ENCODE peak calls at places on chromosomes 16 and 17, in eight cellular contexts. One of them, this sample, is unnamed.

GRCh38 chr16:85206472-85207356 is 94.4 kb upstream of the CIBAR2 start:
- DNase-seq in B cell: no peak
- DNase-seq in neural progenitor cell: peak
- DNase-seq in stromal cell of bone marrow: no peak
- DNase-seq in aorta: peak
- DNase-seq in activated CD8-positive, alpha-beta memory T cell treated with anti-CD3 and anti-CD28 coated beads for 4 hours: no peak
- DNase-seq in frontal cortex: peak
- DNase-seq in ELF-1: peak
- DNase-seq in this sample: no peak

GRCh38 chr16:29920690-29921371 is 5.2 kb downstream of the KCTD13 start:
- DNase-seq in B cell: no peak
- DNase-seq in neural progenitor cell: no peak
- DNase-seq in stromal cell of bone marrow: no peak
- DNase-seq in aorta: no peak
- DNase-seq in activated CD8-positive, alpha-beta memory T cell treated with anti-CD3 and anti-CD28 coated beads for 4 hours: no peak
- DNase-seq in frontal cortex: no peak
- DNase-seq in ELF-1: no peak
- DNase-seq in this sample: no peak

GRCh38 chr16:28572659-28573510 is 19.2 kb downstream of the SGF29 start:
- DNase-seq in B cell: no peak
- DNase-seq in neural progenitor cell: peak
- DNase-seq in stromal cell of bone marrow: no peak
- DNase-seq in aorta: no peak
- DNase-seq in activated CD8-positive, alpha-beta memory T cell treated with anti-CD3 and anti-CD28 coated beads for 4 hours: no peak
- DNase-seq in frontal cortex: no peak
- DNase-seq in ELF-1: peak
- DNase-seq in this sample: no peak

GRCh38 chr16:69500496-69500895 is 65.3 kb upstream of the NFAT5 start:
- DNase-seq in B cell: no peak
- DNase-seq in neural progenitor cell: no peak
- DNase-seq in stromal cell of bone marrow: no peak
- DNase-seq in aorta: no peak
- DNase-seq in activated CD8-positive, alpha-beta memory T cell treated with anti-CD3 and anti-CD28 coated beads for 4 hours: no peak
- DNase-seq in frontal cortex: no peak
- DNase-seq in ELF-1: no peak
- DNase-seq in this sample: no peak

GRCh38 chr16:4800290-4801041 is 2.0 kb downstream of the ROGDI start:
- DNase-seq in B cell: peak
- DNase-seq in neural progenitor cell: no peak
- DNase-seq in stromal cell of bone marrow: no peak
- DNase-seq in aorta: no peak
- DNase-seq in activated CD8-positive, alpha-beta memory T cell treated with anti-CD3 and anti-CD28 coated beads for 4 hours: no peak
- DNase-seq in frontal cortex: peak
- DNase-seq in ELF-1: peak
- DNase-seq in this sample: no peak

GRCh38 chr17:52201764-52202571 is 43.5 kb upstream of the CA10 start:
- DNase-seq in B cell: no peak
- DNase-seq in neural progenitor cell: peak
- DNase-seq in stromal cell of bone marrow: no peak
- DNase-seq in aorta: no peak
- DNase-seq in activated CD8-positive, alpha-beta memory T cell treated with anti-CD3 and anti-CD28 coated beads for 4 hours: no peak
- DNase-seq in frontal cortex: no peak
- DNase-seq in ELF-1: no peak
- DNase-seq in this sample: no peak

GRCh38 chr16:57479422-57480126 is 6.7 kb downstream of the DOK4 start:
- DNase-seq in B cell: no peak
- DNase-seq in neural progenitor cell: peak
- DNase-seq in stromal cell of bone marrow: peak
- DNase-seq in aorta: peak
- DNase-seq in activated CD8-positive, alpha-beta memory T cell treated with anti-CD3 and anti-CD28 coated beads for 4 hours: no peak
- DNase-seq in frontal cortex: peak
- DNase-seq in ELF-1: peak
- DNase-seq in this sample: peak

GRCh38 chr17:76868669-76869208 is 535 bp downstream of the MGAT5B start:
- DNase-seq in B cell: no peak
- DNase-seq in neural progenitor cell: peak
- DNase-seq in stromal cell of bone marrow: no peak
- DNase-seq in aorta: no peak
- DNase-seq in activated CD8-positive, alpha-beta memory T cell treated with anti-CD3 and anti-CD28 coated beads for 4 hours: no peak
- DNase-seq in frontal cortex: no peak
- DNase-seq in ELF-1: peak
- DNase-seq in this sample: no peak

GRCh38 chr16:2288701-2289100 is 20.8 kb upstream of the RNPS1 start:
- DNase-seq in B cell: no peak
- DNase-seq in neural progenitor cell: no peak
- DNase-seq in stromal cell of bone marrow: no peak
- DNase-seq in aorta: no peak
- DNase-seq in activated CD8-positive, alpha-beta memory T cell treated with anti-CD3 and anti-CD28 coated beads for 4 hours: no peak
- DNase-seq in frontal cortex: no peak
- DNase-seq in ELF-1: no peak
- DNase-seq in this sample: no peak

GRCh38 chr16:46712911-46713310 is 23.5 kb downstream of the ORC6 start:
- DNase-seq in B cell: peak
- DNase-seq in neural progenitor cell: no peak
- DNase-seq in stromal cell of bone marrow: no peak
- DNase-seq in aorta: no peak
- DNase-seq in activated CD8-positive, alpha-beta memory T cell treated with anti-CD3 and anti-CD28 coated beads for 4 hours: no peak
- DNase-seq in frontal cortex: no peak
- DNase-seq in ELF-1: no peak
- DNase-seq in this sample: no peak

GRCh38 chr16:87802670-87803069 is 36.9 kb upstream of the KLHDC4 start:
- DNase-seq in B cell: no peak
- DNase-seq in neural progenitor cell: no peak
- DNase-seq in stromal cell of bone marrow: no peak
- DNase-seq in aorta: no peak
- DNase-seq in activated CD8-positive, alpha-beta memory T cell treated with anti-CD3 and anti-CD28 coated beads for 4 hours: no peak
- DNase-seq in frontal cortex: no peak
- DNase-seq in ELF-1: no peak
- DNase-seq in this sample: no peak

GRCh38 chr17:5526821-5527598 is 40.6 kb downstream of the MIS12 start:
- DNase-seq in B cell: no peak
- DNase-seq in neural progenitor cell: peak
- DNase-seq in stromal cell of bone marrow: peak
- DNase-seq in aorta: peak
- DNase-seq in activated CD8-positive, alpha-beta memory T cell treated with anti-CD3 and anti-CD28 coated beads for 4 hours: no peak
- DNase-seq in frontal cortex: peak
- DNase-seq in ELF-1: peak
- DNase-seq in this sample: peak

GRCh38 chr17:56917559-56918296 is 3.9 kb upstream of the TRIM25 start:
- DNase-seq in B cell: no peak
- DNase-seq in neural progenitor cell: no peak
- DNase-seq in stromal cell of bone marrow: no peak
- DNase-seq in aorta: no peak
- DNase-seq in activated CD8-positive, alpha-beta memory T cell treated with anti-CD3 and anti-CD28 coated beads for 4 hours: no peak
- DNase-seq in frontal cortex: no peak
- DNase-seq in ELF-1: no peak
- DNase-seq in this sample: no peak

GRCh38 chr16:777826-778225 is 10.4 kb downstream of the RPUSD1 start:
- DNase-seq in B cell: no peak
- DNase-seq in neural progenitor cell: no peak
- DNase-seq in stromal cell of bone marrow: no peak
- DNase-seq in aorta: no peak
- DNase-seq in activated CD8-positive, alpha-beta memory T cell treated with anti-CD3 and anti-CD28 coated beads for 4 hours: no peak
- DNase-seq in frontal cortex: no peak
- DNase-seq in ELF-1: no peak
- DNase-seq in this sample: no peak

GRCh38 chr17:78680436-78680835 is 101.6 kb downstream of the CYTH1 start:
- DNase-seq in B cell: no peak
- DNase-seq in neural progenitor cell: no peak
- DNase-seq in stromal cell of bone marrow: no peak
- DNase-seq in aorta: no peak
- DNase-seq in activated CD8-positive, alpha-beta memory T cell treated with anti-CD3 and anti-CD28 coated beads for 4 hours: no peak
- DNase-seq in frontal cortex: no peak
- DNase-seq in ELF-1: no peak
- DNase-seq in this sample: no peak

GRCh38 chr17:17227608-17228520 is 9.1 kb downstream of the FLCN start:
- DNase-seq in B cell: no peak
- DNase-seq in neural progenitor cell: no peak
- DNase-seq in stromal cell of bone marrow: no peak
- DNase-seq in aorta: no peak
- DNase-seq in activated CD8-positive, alpha-beta memory T cell treated with anti-CD3 and anti-CD28 coated beads for 4 hours: no peak
- DNase-seq in frontal cortex: no peak
- DNase-seq in ELF-1: no peak
- DNase-seq in this sample: no peak

GRCh38 chr17:7186241-7186640 is 7.1 kb upstream of the ASGR1 start:
- DNase-seq in B cell: no peak
- DNase-seq in neural progenitor cell: no peak
- DNase-seq in stromal cell of bone marrow: no peak
- DNase-seq in aorta: no peak
- DNase-seq in activated CD8-positive, alpha-beta memory T cell treated with anti-CD3 and anti-CD28 coated beads for 4 hours: no peak
- DNase-seq in frontal cortex: no peak
- DNase-seq in ELF-1: no peak
- DNase-seq in this sample: no peak

GRCh38 chr16:6615661-6616060 is 717.0 kb upstream of the RBFOX1 start:
- DNase-seq in B cell: no peak
- DNase-seq in neural progenitor cell: no peak
- DNase-seq in stromal cell of bone marrow: no peak
- DNase-seq in aorta: no peak
- DNase-seq in activated CD8-positive, alpha-beta memory T cell treated with anti-CD3 and anti-CD28 coated beads for 4 hours: no peak
- DNase-seq in frontal cortex: no peak
- DNase-seq in ELF-1: no peak
- DNase-seq in this sample: no peak

GRCh38 chr17:43745541-43745940 is 13.1 kb downstream of the SOST start:
- DNase-seq in B cell: no peak
- DNase-seq in neural progenitor cell: peak
- DNase-seq in stromal cell of bone marrow: no peak
- DNase-seq in aorta: no peak
- DNase-seq in activated CD8-positive, alpha-beta memory T cell treated with anti-CD3 and anti-CD28 coated beads for 4 hours: no peak
- DNase-seq in frontal cortex: no peak
- DNase-seq in ELF-1: peak
- DNase-seq in this sample: no peak

GRCh38 chr17:29710891-29711418 is 88.2 kb upstream of the CORO6 start:
- DNase-seq in B cell: no peak
- DNase-seq in neural progenitor cell: no peak
- DNase-seq in stromal cell of bone marrow: peak
- DNase-seq in aorta: no peak
- DNase-seq in activated CD8-positive, alpha-beta memory T cell treated with anti-CD3 and anti-CD28 coated beads for 4 hours: no peak
- DNase-seq in frontal cortex: no peak
- DNase-seq in ELF-1: peak
- DNase-seq in this sample: no peak

GRCh38 chr17:10198509-10199249 is at the start of gene GAS7:
- DNase-seq in B cell: peak
- DNase-seq in neural progenitor cell: peak
- DNase-seq in stromal cell of bone marrow: no peak
- DNase-seq in aorta: peak
- DNase-seq in activated CD8-positive, alpha-beta memory T cell treated with anti-CD3 and anti-CD28 coated beads for 4 hours: peak
- DNase-seq in frontal cortex: peak
- DNase-seq in ELF-1: peak
- DNase-seq in this sample: no peak

GRCh38 chr17:74748529-74749261 is at the start of gene NHERF1:
- DNase-seq in B cell: peak
- DNase-seq in neural progenitor cell: peak
- DNase-seq in stromal cell of bone marrow: peak
- DNase-seq in aorta: peak
- DNase-seq in activated CD8-positive, alpha-beta memory T cell treated with anti-CD3 and anti-CD28 coated beads for 4 hours: peak
- DNase-seq in frontal cortex: peak
- DNase-seq in ELF-1: peak
- DNase-seq in this sample: peak

GRCh38 chr17:49225554-49226236 is 4.9 kb downstream of the PHOSPHO1 start:
- DNase-seq in B cell: no peak
- DNase-seq in neural progenitor cell: no peak
- DNase-seq in stromal cell of bone marrow: no peak
- DNase-seq in aorta: no peak
- DNase-seq in activated CD8-positive, alpha-beta memory T cell treated with anti-CD3 and anti-CD28 coated beads for 4 hours: no peak
- DNase-seq in frontal cortex: peak
- DNase-seq in ELF-1: no peak
- DNase-seq in this sample: no peak

GRCh38 chr17:73470369-73470768 is 158.6 kb upstream of the CDC42EP4 start:
- DNase-seq in B cell: no peak
- DNase-seq in neural progenitor cell: no peak
- DNase-seq in stromal cell of bone marrow: no peak
- DNase-seq in aorta: no peak
- DNase-seq in activated CD8-positive, alpha-beta memory T cell treated with anti-CD3 and anti-CD28 coated beads for 4 hours: no peak
- DNase-seq in frontal cortex: no peak
- DNase-seq in ELF-1: no peak
- DNase-seq in this sample: no peak

GRCh38 chr17:1275962-1276736 is 3.3 kb upstream of the TRARG1 start:
- DNase-seq in B cell: peak
- DNase-seq in neural progenitor cell: peak
- DNase-seq in stromal cell of bone marrow: no peak
- DNase-seq in aorta: peak
- DNase-seq in activated CD8-positive, alpha-beta memory T cell treated with anti-CD3 and anti-CD28 coated beads for 4 hours: peak
- DNase-seq in frontal cortex: peak
- DNase-seq in ELF-1: peak
- DNase-seq in this sample: no peak

GRCh38 chr17:81298325-81298990 is 3.4 kb upstream of the SLC38A10 start:
- DNase-seq in B cell: no peak
- DNase-seq in neural progenitor cell: no peak
- DNase-seq in stromal cell of bone marrow: no peak
- DNase-seq in aorta: no peak
- DNase-seq in activated CD8-positive, alpha-beta memory T cell treated with anti-CD3 and anti-CD28 coated beads for 4 hours: no peak
- DNase-seq in frontal cortex: no peak
- DNase-seq in ELF-1: no peak
- DNase-seq in this sample: no peak

GRCh38 chr17:13786000-13786598 is 184.4 kb upstream of the HS3ST3A1 start:
- DNase-seq in B cell: no peak
- DNase-seq in neural progenitor cell: no peak
- DNase-seq in stromal cell of bone marrow: peak
- DNase-seq in aorta: no peak
- DNase-seq in activated CD8-positive, alpha-beta memory T cell treated with anti-CD3 and anti-CD28 coated beads for 4 hours: no peak
- DNase-seq in frontal cortex: no peak
- DNase-seq in ELF-1: no peak
- DNase-seq in this sample: peak

GRCh38 chr17:29177871-29178749 is 2.1 kb downstream of the MYO18A start:
- DNase-seq in B cell: no peak
- DNase-seq in neural progenitor cell: no peak
- DNase-seq in stromal cell of bone marrow: no peak
- DNase-seq in aorta: no peak
- DNase-seq in activated CD8-positive, alpha-beta memory T cell treated with anti-CD3 and anti-CD28 coated beads for 4 hours: no peak
- DNase-seq in frontal cortex: peak
- DNase-seq in ELF-1: no peak
- DNase-seq in this sample: no peak

GRCh38 chr17:57864273-57864672 is 14.4 kb upstream of the MRPS23 start:
- DNase-seq in B cell: no peak
- DNase-seq in neural progenitor cell: no peak
- DNase-seq in stromal cell of bone marrow: no peak
- DNase-seq in aorta: peak
- DNase-seq in activated CD8-positive, alpha-beta memory T cell treated with anti-CD3 and anti-CD28 coated beads for 4 hours: no peak
- DNase-seq in frontal cortex: no peak
- DNase-seq in ELF-1: no peak
- DNase-seq in this sample: no peak

GRCh38 chr16:72939247-72939646 is 108.7 kb downstream of the ZFHX3 start:
- DNase-seq in B cell: no peak
- DNase-seq in neural progenitor cell: no peak
- DNase-seq in stromal cell of bone marrow: peak
- DNase-seq in aorta: no peak
- DNase-seq in activated CD8-positive, alpha-beta memory T cell treated with anti-CD3 and anti-CD28 coated beads for 4 hours: no peak
- DNase-seq in frontal cortex: no peak
- DNase-seq in ELF-1: peak
- DNase-seq in this sample: no peak

GRCh38 chr17:51124641-51125503 is 4.2 kb upstream of the SPAG9 start:
- DNase-seq in B cell: no peak
- DNase-seq in neural progenitor cell: no peak
- DNase-seq in stromal cell of bone marrow: no peak
- DNase-seq in aorta: no peak
- DNase-seq in activated CD8-positive, alpha-beta memory T cell treated with anti-CD3 and anti-CD28 coated beads for 4 hours: no peak
- DNase-seq in frontal cortex: no peak
- DNase-seq in ELF-1: no peak
- DNase-seq in this sample: no peak

This sample was measured in smooth muscle cell of the brain vasculature.